ENCODE peak calls at places on chromosomes 2 and 18, in nine cellular contexts. N is A549, U is transverse colon, F is sigmoid colon, S is spleen, T is body of pancreas, B is stomach, Q is uterus, D is adrenal gland. G is an unnamed sample. For H3K4me1, the result is how much of the 10 kb centered on the place peaks cover.

GRCh38 chr18:76227759-76228158 is 267.3 kb downstream of the ZNF516 start:
- DNase-seq in F (no peak), S (no peak), U (no peak), B (no peak), T (no peak), N (no peak), Q (no peak), D (no peak), G (no peak)

GRCh38 chr18:29007986-29008654 is 831.2 kb upstream of the CDH2 start:
- DNase-seq in F (no peak), Q (no peak), B (no peak), N (no peak), D (no peak), S (no peak), T (no peak), U (no peak), G (no peak)

GRCh38 chr18:65754121-65754520 is 3.3 kb downstream of the CDH7 start:
- DNase-seq in Q (no peak), T (no peak), S (no peak), B (no peak), D (no peak), U (no peak), F (no peak), N (no peak), G (no peak)

GRCh38 chr2:235807347-235807746 is 313.5 kb downstream of the AGAP1 start:
- DNase-seq in Q (no peak), T (no peak), U (no peak), F (no peak), N (no peak), B (no peak), S (no peak), D (no peak), G (no peak)

GRCh38 chr2:230677182-230677946 is 35.3 kb upstream of the CAB39 start:
- DNase-seq in T (no peak), Q (no peak), F (no peak), D (no peak), S (no peak), B (no peak), U (no peak), N (no peak), G (no peak)

GRCh38 chr2:26840937-26841610 is 6.9 kb upstream of the DPYSL5 start:
- DNase-seq in U (no peak), Q (no peak), N (peak), D (no peak), S (no peak), T (no peak), B (no peak), F (no peak), G (no peak)

GRCh38 chr2:26344581-26345283 is 1.2 kb upstream of the SELENOI start:
- DNase-seq in F (no peak), T (peak), S (no peak), B (no peak), D (peak), U (peak), N (no peak), Q (peak), G (no peak)

GRCh38 chr2:56576001-56576400 is 392.2 kb downstream of the CCDC85A start:
- DNase-seq in N (no peak), U (no peak), Q (no peak), B (no peak), T (no peak), D (no peak), F (no peak), S (no peak), G (peak)

GRCh38 chr18:59518705-59519104 is 159.6 kb upstream of the LMAN1 start:
- DNase-seq in U (no peak), F (no peak), S (no peak), B (no peak), T (no peak), N (no peak), D (no peak), Q (no peak), G (no peak)

GRCh38 chr18:62339106-62339988 is 14.2 kb downstream of the TNFRSF11A start:
- DNase-seq in S (no peak), B (no peak), Q (no peak), T (no peak), D (peak), F (no peak), N (peak), U (peak), G (no peak)

GRCh38 chr2:42639340-42640077 is 71.1 kb downstream of the MTA3 start:
- DNase-seq in N (no peak), D (no peak), B (no peak), T (no peak), S (no peak), F (no peak), Q (no peak), U (no peak), G (no peak)

GRCh38 chr2:201909961-201910361 is 103.6 kb downstream of the CDK15 start:
- DNase-seq in Q (no peak), D (no peak), B (no peak), N (no peak), S (no peak), F (no peak), T (no peak), U (peak), G (no peak)

GRCh38 chr2:59490994-59491393 is 1062.5 kb downstream of the BCL11A start:
- DNase-seq in S (no peak), B (no peak), F (no peak), T (no peak), N (no peak), Q (no peak), D (no peak), U (peak), G (no peak)

GRCh38 chr18:36903215-36903928 is 74.4 kb downstream of the KIAA1328 start:
- DNase-seq in B (no peak), N (no peak), D (no peak), F (no peak), T (no peak), S (no peak), U (no peak), Q (no peak), G (no peak)

GRCh38 chr2:235050992-235051351 is 99.2 kb downstream of the SH3BP4 start:
- DNase-seq in D (peak), S (peak), F (peak), B (peak), Q (peak), U (peak), T (peak), N (no peak), G (peak)

DNA sequence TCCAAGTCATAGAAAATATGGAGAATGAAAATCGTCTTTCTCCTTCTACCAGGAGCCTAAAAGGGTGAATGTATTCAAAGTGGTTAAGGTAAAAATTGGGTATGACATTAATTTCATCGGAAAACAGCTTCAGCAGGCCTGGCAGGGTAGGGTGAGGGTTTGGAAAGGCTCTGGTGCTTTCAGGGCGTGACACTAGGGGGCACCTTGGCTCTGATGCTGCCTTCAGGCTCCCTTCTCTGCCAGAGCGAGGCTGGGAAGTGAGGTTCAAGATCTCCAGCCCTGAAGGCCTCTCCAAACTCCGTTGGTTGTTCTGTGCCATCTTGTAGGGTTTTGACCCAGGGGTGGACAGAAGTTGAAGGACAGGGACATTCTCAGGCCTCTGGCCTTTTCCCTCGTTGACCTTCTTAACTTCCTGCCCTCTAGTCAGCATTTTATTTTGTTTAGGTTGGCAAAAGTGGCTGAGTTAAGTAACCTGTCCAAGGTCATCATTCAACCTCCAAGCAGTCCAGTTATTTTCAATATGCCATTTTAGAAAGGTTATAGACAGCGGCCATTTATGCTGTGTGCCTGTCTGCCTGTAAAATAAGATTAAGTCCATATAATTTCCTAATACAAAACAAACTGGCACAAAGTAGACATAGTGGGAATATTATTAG is 40.3 kb downstream of the EML6 start:
- DNase-seq in B (no peak), F (no peak), U (no peak), N (peak), Q (no peak), T (peak), D (no peak), S (no peak), G (no peak)
- H3K4me1 ChIP-seq in B (under half), F (under half), U (under half), N (under half), Q (under half), T (under half), D (under half), S (under half), G (under half)

GRCh38 chr2:65055427-65056214 is 595 bp upstream of the CEP68 start:
- DNase-seq in Q (no peak), S (peak), N (peak), D (no peak), T (peak), B (peak), F (no peak), U (peak), G (no peak)

GRCh38 chr2:65056215-65056989 is at the start of gene CEP68:
- DNase-seq in S (peak), Q (peak), D (peak), T (peak), B (peak), F (peak), U (peak), N (peak), G (peak)

GRCh38 chr2:65054749-65055426 is 1.3 kb upstream of the CEP68 start:
- DNase-seq in U (no peak), S (no peak), F (no peak), B (no peak), N (no peak), D (no peak), Q (no peak), T (no peak), G (no peak)

GRCh38 chr2:65050931-65051330 is 5.3 kb upstream of the CEP68 start:
- DNase-seq in F (no peak), U (no peak), Q (no peak), T (no peak), B (no peak), D (no peak), N (no peak), S (no peak), G (no peak)

GRCh38 chr2:65053199-65053598 is 3.0 kb upstream of the CEP68 start:
- DNase-seq in T (no peak), N (no peak), D (no peak), U (peak), Q (no peak), B (no peak), S (no peak), F (no peak), G (no peak)
- TF ChIP-seq POLR2A in T (no peak), N (no peak), D (no peak), U (no peak), Q (no peak), B (no peak), S (no peak), F (no peak), G (no peak)

GRCh38 chr18:7950380-7951143 is 383.4 kb downstream of the PTPRM start:
- DNase-seq in S (no peak), Q (no peak), F (no peak), N (peak), D (no peak), U (no peak), T (no peak), B (peak), G (no peak)
- H3K4me1 ChIP-seq in S (under half), Q (under half), F (under half), N (half or more), D (under half), U (under half), T (under half), B (under half), G (under half)

DNA sequence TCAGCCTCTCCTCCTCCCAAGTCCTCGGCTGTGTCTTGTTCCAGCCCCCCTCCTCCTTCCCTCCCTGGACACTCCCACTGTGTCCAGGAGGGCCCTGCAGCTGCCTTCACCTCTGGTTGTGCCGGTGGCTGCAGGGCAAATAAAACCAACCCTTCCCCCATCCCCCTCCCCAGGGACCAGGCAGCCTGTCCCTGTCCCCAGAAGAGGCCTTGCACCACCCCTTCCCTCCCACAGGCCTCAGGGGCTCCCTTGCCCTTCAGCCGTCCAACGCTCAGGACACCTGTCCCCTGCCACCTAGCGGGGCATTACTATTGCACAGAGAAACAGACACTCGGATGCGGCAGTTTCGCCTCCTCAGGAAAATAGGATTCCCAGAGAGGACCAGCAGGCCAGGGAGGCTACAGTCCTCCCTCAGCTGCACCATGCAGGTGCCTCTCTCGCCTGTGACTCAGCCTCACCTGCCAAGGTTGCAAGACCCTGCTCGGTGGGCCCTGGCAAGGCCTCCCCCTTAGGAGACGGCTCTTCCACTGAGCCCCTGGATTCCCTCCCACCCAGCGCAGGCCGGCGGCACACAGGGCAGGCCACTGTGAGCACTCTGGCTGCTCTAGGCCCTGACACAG is 5.5 kb upstream of the GPC1 start:
- DNase-seq in D (peak), F (peak), B (peak), U (no peak), N (no peak), Q (no peak), T (peak), S (peak), G (peak)
- TF ChIP-seq POLR2A in D (no peak), F (no peak), B (no peak), U (no peak), N (no peak), Q (no peak), T (no peak), S (no peak), G (no peak)

DNA sequence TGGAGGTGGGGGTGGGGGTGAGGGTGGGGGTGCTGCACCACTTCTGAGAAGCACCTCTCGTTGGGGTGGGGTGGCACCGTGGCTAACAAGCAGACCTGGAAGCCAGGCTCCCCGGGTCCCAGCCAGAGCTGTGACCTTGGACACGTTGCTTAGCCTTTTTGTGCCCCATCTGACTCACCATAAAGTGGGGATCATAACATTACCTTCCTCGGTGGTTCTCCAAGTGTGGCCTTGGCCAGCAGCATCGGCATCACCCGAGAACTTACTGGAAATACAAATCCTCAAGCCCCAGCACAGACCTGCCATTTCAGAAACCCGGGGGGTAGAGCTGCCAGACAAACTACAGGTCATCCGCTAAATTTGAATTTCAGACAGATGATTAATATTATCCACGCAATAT is 58.7 kb upstream of the SLC66A3 start:
- DNase-seq in B (no peak), Q (no peak), U (no peak), N (no peak), D (no peak), F (no peak), S (no peak), T (no peak), G (no peak)
- H3K4me1 ChIP-seq in B (under half), Q (under half), U (under half), N (under half), D (under half), F (under half), S (under half), T (under half), G (under half)

GRCh38 chr2:10140841-10141610 is 18.5 kb downstream of the RRM2 start:
- DNase-seq in N (no peak), S (peak), T (no peak), B (no peak), U (no peak), F (peak), D (no peak), Q (no peak), G (no peak)

GRCh38 chr2:10135296-10136089 is 13.0 kb downstream of the RRM2 start:
- DNase-seq in D (no peak), T (no peak), F (no peak), N (no peak), S (peak), U (no peak), B (no peak), Q (no peak), G (no peak)

GRCh38 chr2:10139536-10139935 is 17.0 kb downstream of the RRM2 start:
- DNase-seq in D (no peak), N (no peak), T (no peak), S (peak), B (no peak), Q (no peak), F (no peak), U (no peak), G (no peak)

GRCh38 chr2:10136187-10136934 is 13.8 kb downstream of the RRM2 start:
- DNase-seq in F (peak), D (no peak), T (no peak), S (peak), B (no peak), Q (no peak), N (no peak), U (no peak), G (no peak)

GRCh38 chr2:10137053-10137843 is 14.7 kb downstream of the RRM2 start:
- DNase-seq in Q (no peak), D (no peak), U (no peak), N (no peak), S (peak), F (peak), B (no peak), T (no peak), G (no peak)
- TF ChIP-seq POLR2A in Q (no peak), D (no peak), U (no peak), N (no peak), S (no peak), F (no peak), B (no peak), T (no peak), G (no peak)

GRCh38 chr2:160407393-160408204 is 86.0 kb downstream of the RBMS1 start:
- DNase-seq in F (peak), S (peak), D (peak), T (peak), N (peak), U (peak), Q (peak), B (peak), G (peak)
- H3K4me1 ChIP-seq in F (half or more), S (half or more), D (under half), T (under half), N (half or more), U (under half), Q (under half), B (half or more), G (under half)

GRCh38 chr18:80033181-80034067 is 810 bp upstream of the RBFA start:
- DNase-seq in B (no peak), D (no peak), U (no peak), S (no peak), N (peak), Q (peak), F (peak), T (no peak), G (no peak)
- TF ChIP-seq POLR2A in B (no peak), D (peak), U (peak), S (no peak), N (peak), Q (peak), F (peak), T (peak), G (peak)

DNA sequence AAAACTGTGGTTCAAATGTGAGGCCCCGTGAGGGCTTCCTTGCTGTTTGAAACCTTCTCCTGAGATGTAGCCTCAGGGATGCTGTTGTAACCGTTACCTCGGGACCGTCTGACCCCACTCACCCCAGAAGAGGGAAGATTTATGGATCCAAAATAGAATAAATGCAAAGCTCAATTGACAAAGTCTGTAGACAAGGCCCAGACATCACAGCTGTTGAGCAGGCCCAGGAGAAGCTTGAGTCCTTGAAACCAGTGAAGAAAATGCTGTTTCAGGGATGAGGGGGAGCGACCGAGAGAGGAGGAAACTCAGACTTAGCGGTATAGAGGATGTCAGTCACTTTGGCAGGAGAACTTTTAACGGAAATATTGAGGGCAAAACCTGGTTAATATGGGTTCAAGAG is 76.8 kb upstream of the RBM44 start:
- DNase-seq in B (no peak), S (no peak), F (no peak), Q (no peak), D (no peak), U (no peak), N (no peak), T (no peak), G (no peak)
- H3K4me1 ChIP-seq in B (half or more), S (half or more), F (half or more), Q (under half), D (under half), U (under half), N (under half), T (under half), G (under half)